ENCODE peak calls at places on chromosomes 3 and 15, in eight cellular contexts. O, B, I, U, L, G, V and T are unnamed samples.

GRCh38 chr3:69719292-69719691 is 20.0 kb upstream of the MITF start:
- DNase-seq in O (no peak), B (no peak), I (no peak), U (no peak), L (no peak), G (no peak), V (no peak), T (peak)

GRCh38 chr3:48473617-48473952 is 27.0 kb downstream of the ATRIP start:
- DNase-seq in O (no peak), B (no peak), I (no peak), U (no peak), L (no peak), G (no peak), V (no peak), T (no peak)

GRCh38 chr15:42705336-42705735 is 31.6 kb downstream of the CDAN1 start:
- DNase-seq in O (no peak), B (no peak), I (no peak), U (no peak), L (no peak), G (no peak), V (no peak), T (no peak)

GRCh38 chr3:71998995-71999673 is 214.2 kb upstream of the PROK2 start:
- DNase-seq in O (peak), B (no peak), I (no peak), U (no peak), L (no peak), G (no peak), V (no peak), T (no peak)

GRCh38 chr3:30231277-30232141 is 374.9 kb upstream of the TGFBR2 start:
- DNase-seq in O (no peak), B (no peak), I (no peak), U (no peak), L (no peak), G (no peak), V (no peak), T (no peak)

GRCh38 chr15:26889298-26889898 is 22.5 kb downstream of the GABRA5 start:
- DNase-seq in O (peak), B (peak), I (peak), U (peak), L (no peak), G (no peak), V (peak), T (peak)

GRCh38 chr3:189849262-189849661 is 218.1 kb downstream of the TP63 start:
- DNase-seq in O (no peak), B (no peak), I (no peak), U (no peak), L (no peak), G (no peak), V (no peak), T (no peak)

GRCh38 chr3:107082527-107082926 is 294.7 kb upstream of the CCDC54 start:
- DNase-seq in O (no peak), B (no peak), I (no peak), U (no peak), L (no peak), G (no peak), V (no peak), T (no peak)

GRCh38 chr3:159186581-159186980 is 384.7 kb downstream of the MFSD1 start:
- DNase-seq in O (no peak), B (no peak), I (no peak), U (no peak), L (peak), G (no peak), V (no peak), T (no peak)

GRCh38 chr3:178088930-178089329 is 447.3 kb upstream of the KCNMB2 start:
- DNase-seq in O (no peak), B (no peak), I (no peak), U (no peak), L (no peak), G (no peak), V (no peak), T (no peak)

GRCh38 chr3:133910422-133910821 is 14.7 kb upstream of the RAB6B start:
- DNase-seq in O (no peak), B (no peak), I (no peak), U (no peak), L (no peak), G (no peak), V (no peak), T (no peak)

GRCh38 chr3:184283681-184284080 is 7.9 kb downstream of the ECE2 start:
- DNase-seq in O (no peak), B (no peak), I (no peak), U (no peak), L (no peak), G (no peak), V (no peak), T (no peak)

GRCh38 chr15:40470423-40471104 is at the start of gene CHST14:
- DNase-seq in O (peak), B (peak), I (peak), U (peak), L (peak), G (peak), V (peak), T (peak)
- TF ChIP-seq POLR2A in O (peak), B (peak), I (peak), U (no peak), L (no peak), G (no peak), V (peak), T (no peak)

DNA sequence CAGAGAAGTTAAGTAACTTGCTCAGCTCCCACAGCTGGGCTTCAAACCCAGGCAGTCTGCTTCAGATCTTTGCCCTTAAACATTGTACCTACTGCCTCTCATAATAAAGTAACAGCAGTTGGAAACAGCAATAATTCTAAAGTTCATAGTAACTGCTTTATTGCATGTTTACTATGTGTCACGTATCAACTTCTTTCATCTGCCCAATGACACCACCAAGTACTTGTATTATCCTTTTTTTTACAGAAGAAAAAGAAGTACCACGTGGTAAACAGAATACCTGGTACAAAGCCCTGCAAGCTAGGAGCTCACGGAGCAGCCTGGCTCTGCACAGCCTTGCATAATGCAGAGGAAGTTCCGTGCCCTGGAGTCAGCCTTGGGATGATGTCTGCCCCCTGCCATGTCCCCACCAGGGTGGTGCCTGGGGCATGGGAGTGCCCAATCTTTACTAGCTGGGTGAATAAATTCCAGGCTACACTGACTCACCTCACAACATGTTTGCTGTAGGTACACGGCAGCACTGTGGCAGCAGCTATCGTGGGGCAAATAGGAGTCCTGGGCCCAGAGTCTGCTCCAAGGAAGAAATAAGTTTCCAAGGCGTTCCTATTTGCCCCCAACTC is 77.2 kb downstream of the LDHAL6B start:
- DNase-seq in O (peak), B (peak), I (no peak), U (peak), L (no peak), G (no peak), V (peak), T (no peak)
- TF ChIP-seq POLR2A in O (no peak), B (peak), I (no peak), U (peak), L (no peak), G (no peak), V (no peak), T (no peak)

GRCh38 chr15:100931143-100931890 is 12.2 kb downstream of the LRRK1 start:
- DNase-seq in O (no peak), B (no peak), I (no peak), U (no peak), L (no peak), G (no peak), V (no peak), T (no peak)
- TF ChIP-seq POLR2A in O (no peak), B (no peak), I (no peak), U (no peak), L (no peak), G (no peak), V (no peak), T (no peak)

GRCh38 chr3:67654832-67655152 is 380 bp upstream of the SUCLG2 start:
- DNase-seq in O (no peak), B (no peak), I (peak), U (no peak), L (no peak), G (no peak), V (no peak), T (no peak)

GRCh38 chr3:67655364-67656121 is 1.1 kb upstream of the SUCLG2 start:
- DNase-seq in O (no peak), B (peak), I (no peak), U (peak), L (no peak), G (no peak), V (peak), T (peak)

GRCh38 chr3:67656614-67657013 is 2.2 kb upstream of the SUCLG2 start:
- DNase-seq in O (no peak), B (no peak), I (no peak), U (no peak), L (no peak), G (no peak), V (no peak), T (no peak)

GRCh38 chr3:67653425-67654098 is 850 bp downstream of the SUCLG2 start:
- DNase-seq in O (no peak), B (no peak), I (peak), U (no peak), L (no peak), G (no peak), V (peak), T (peak)

DNA sequence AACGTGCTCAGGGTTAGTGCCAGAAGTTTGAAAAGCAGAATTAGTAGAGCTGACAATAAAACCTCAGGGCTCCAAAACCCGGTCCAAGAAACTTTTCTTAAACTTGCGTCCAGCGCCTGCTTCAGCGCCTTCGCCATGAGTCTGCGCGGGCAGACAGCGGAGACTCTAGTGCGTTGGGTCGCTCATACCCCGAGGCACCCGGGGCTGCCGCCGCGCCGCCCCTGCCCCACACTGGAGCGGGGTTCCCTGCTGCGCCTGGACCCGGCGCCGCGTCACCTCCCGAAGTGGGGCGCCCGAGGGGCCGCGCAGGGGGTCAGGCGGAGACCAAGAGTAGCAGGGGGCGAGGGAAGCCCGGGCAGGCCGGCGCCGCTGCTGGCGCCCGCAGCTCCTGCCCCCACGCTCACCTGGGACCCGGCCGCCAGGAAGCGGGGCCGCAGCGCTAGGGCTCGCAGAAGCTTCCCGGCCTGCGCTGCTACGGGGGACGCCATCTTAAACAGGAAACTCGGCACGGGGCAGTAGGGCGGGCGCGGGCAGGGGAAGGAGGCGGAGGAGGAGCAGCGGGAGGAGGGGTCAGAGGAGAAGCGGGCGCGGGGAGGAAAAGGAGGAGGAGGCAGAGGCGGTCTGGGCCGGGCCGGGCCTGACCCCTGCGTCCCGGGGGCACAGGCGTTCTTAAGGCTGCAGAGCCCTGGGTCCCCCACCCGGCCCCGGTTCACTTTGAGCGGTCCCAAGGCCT is at the start of gene SUCLG2:
- DNase-seq in O (peak), B (peak), I (peak), U (peak), L (peak), G (peak), V (peak), T (peak)
- TF ChIP-seq POLR2A in O (peak), B (peak), I (peak), U (peak), L (peak), G (peak), V (peak), T (peak)